ENCODE peak calls at places on chromosome 5, in four cellular contexts. One of them, this sample, is unnamed.

GRCh38 chr5:1391691-1392090 is 46.8 kb upstream of the CLPTM1L start:
- DNase-seq in T-helper 9 cell: no peak
- DNase-seq in activated naive CD8-positive, alpha-beta T cell treated with anti-CD3 and anti-CD28 coated beads for 36 hours: no peak
- DNase-seq in adrenal gland: no peak
- DNase-seq in this sample: no peak

GRCh38 chr5:115322729-115323128 is 26.3 kb upstream of the CCDC112 start:
- DNase-seq in T-helper 9 cell: no peak
- DNase-seq in activated naive CD8-positive, alpha-beta T cell treated with anti-CD3 and anti-CD28 coated beads for 36 hours: no peak
- DNase-seq in adrenal gland: no peak
- DNase-seq in this sample: no peak

GRCh38 chr5:170534177-170534576 is 30.4 kb downstream of the KCNIP1 start:
- DNase-seq in adrenal gland: no peak
- DNase-seq in T-helper 9 cell: no peak
- DNase-seq in activated naive CD8-positive, alpha-beta T cell treated with anti-CD3 and anti-CD28 coated beads for 36 hours: peak; percentile 10
- DNase-seq in this sample: no peak

GRCh38 chr5:142507528-142507927 is 178.4 kb downstream of the FGF1 start:
- DNase-seq in activated naive CD8-positive, alpha-beta T cell treated with anti-CD3 and anti-CD28 coated beads for 36 hours: no peak
- DNase-seq in adrenal gland: no peak
- DNase-seq in T-helper 9 cell: no peak
- DNase-seq in this sample: peak; percentile 77

GRCh38 chr5:151312749-151313324 is 9.3 kb upstream of the SLC36A3 start:
- DNase-seq in activated naive CD8-positive, alpha-beta T cell treated with anti-CD3 and anti-CD28 coated beads for 36 hours: no peak
- DNase-seq in adrenal gland: no peak
- DNase-seq in T-helper 9 cell: no peak
- DNase-seq in this sample: no peak

GRCh38 chr5:9337908-9338307 is 208.0 kb downstream of the SEMA5A start:
- DNase-seq in T-helper 9 cell: no peak
- DNase-seq in adrenal gland: no peak
- DNase-seq in activated naive CD8-positive, alpha-beta T cell treated with anti-CD3 and anti-CD28 coated beads for 36 hours: no peak
- DNase-seq in this sample: peak; percentile 66

GRCh38 chr5:131983244-131983771 is 28.1 kb downstream of the ACSL6 start:
- DNase-seq in adrenal gland: no peak
- DNase-seq in T-helper 9 cell: no peak
- DNase-seq in activated naive CD8-positive, alpha-beta T cell treated with anti-CD3 and anti-CD28 coated beads for 36 hours: no peak
- DNase-seq in this sample: no peak

GRCh38 chr5:125112196-125112595 is 365.8 kb upstream of the ZNF608 start:
- DNase-seq in activated naive CD8-positive, alpha-beta T cell treated with anti-CD3 and anti-CD28 coated beads for 36 hours: no peak
- DNase-seq in adrenal gland: no peak
- DNase-seq in T-helper 9 cell: no peak
- DNase-seq in this sample: peak; percentile 9

GRCh38 chr5:179763215-179763945 is 30.4 kb upstream of the LTC4S start:
- DNase-seq in activated naive CD8-positive, alpha-beta T cell treated with anti-CD3 and anti-CD28 coated beads for 36 hours: peak; percentile 23
- DNase-seq in T-helper 9 cell: peak; percentile 23
- DNase-seq in adrenal gland: peak; percentile 80
- DNase-seq in this sample: peak; percentile 83

GRCh38 chr5:159826351-159827222 is 89.7 kb upstream of the ADRA1B start:
- DNase-seq in adrenal gland: no peak
- DNase-seq in T-helper 9 cell: no peak
- DNase-seq in activated naive CD8-positive, alpha-beta T cell treated with anti-CD3 and anti-CD28 coated beads for 36 hours: no peak
- DNase-seq in this sample: peak; percentile 93

GRCh38 chr5:119355636-119356383 is at the start of gene TNFAIP8:
- DNase-seq in adrenal gland: peak; percentile 51
- DNase-seq in activated naive CD8-positive, alpha-beta T cell treated with anti-CD3 and anti-CD28 coated beads for 36 hours: peak; percentile 85
- DNase-seq in T-helper 9 cell: peak; percentile 38
- DNase-seq in this sample: peak; percentile 70

GRCh38 chr5:92694067-92694466 is 887.0 kb downstream of the NR2F1-AS1 start:
- DNase-seq in activated naive CD8-positive, alpha-beta T cell treated with anti-CD3 and anti-CD28 coated beads for 36 hours: no peak
- DNase-seq in adrenal gland: no peak
- DNase-seq in T-helper 9 cell: no peak
- DNase-seq in this sample: no peak

GRCh38 chr5:37272564-37272963 is 23.4 kb upstream of the CPLANE1 start:
- DNase-seq in adrenal gland: no peak
- DNase-seq in activated naive CD8-positive, alpha-beta T cell treated with anti-CD3 and anti-CD28 coated beads for 36 hours: no peak
- DNase-seq in T-helper 9 cell: no peak
- DNase-seq in this sample: peak; percentile 77

GRCh38 chr5:34616665-34617064 is 39.5 kb upstream of the RAI14 start:
- DNase-seq in T-helper 9 cell: no peak
- DNase-seq in adrenal gland: no peak
- DNase-seq in activated naive CD8-positive, alpha-beta T cell treated with anti-CD3 and anti-CD28 coated beads for 36 hours: no peak
- DNase-seq in this sample: no peak

GRCh38 chr5:146461319-146461718 is 14.2 kb downstream of the TCERG1 start:
- DNase-seq in activated naive CD8-positive, alpha-beta T cell treated with anti-CD3 and anti-CD28 coated beads for 36 hours: no peak
- DNase-seq in T-helper 9 cell: no peak
- DNase-seq in adrenal gland: no peak
- DNase-seq in this sample: no peak

GRCh38 chr5:10194083-10194482 is 55.6 kb downstream of the ATPSCKMT start:
- DNase-seq in adrenal gland: no peak
- DNase-seq in activated naive CD8-positive, alpha-beta T cell treated with anti-CD3 and anti-CD28 coated beads for 36 hours: no peak
- DNase-seq in T-helper 9 cell: no peak
- DNase-seq in this sample: no peak

GRCh38 chr5:103562453-103563157 is at the start of gene NUDT12:
- DNase-seq in T-helper 9 cell: no peak
- DNase-seq in activated naive CD8-positive, alpha-beta T cell treated with anti-CD3 and anti-CD28 coated beads for 36 hours: peak; percentile 79
- DNase-seq in adrenal gland: peak; percentile 70
- DNase-seq in this sample: peak; percentile 63

GRCh38 chr5:132487841-132488555 is 2.6 kb downstream of the IRF1 start:
- DNase-seq in adrenal gland: peak; percentile 12
- DNase-seq in activated naive CD8-positive, alpha-beta T cell treated with anti-CD3 and anti-CD28 coated beads for 36 hours: no peak
- DNase-seq in T-helper 9 cell: no peak
- DNase-seq in this sample: no peak

GRCh38 chr5:170848033-170848432 is 13.8 kb upstream of the RANBP17 start:
- DNase-seq in adrenal gland: no peak
- DNase-seq in activated naive CD8-positive, alpha-beta T cell treated with anti-CD3 and anti-CD28 coated beads for 36 hours: no peak
- DNase-seq in T-helper 9 cell: no peak
- DNase-seq in this sample: peak; percentile 49

GRCh38 chr5:173663810-173664526 is 47.5 kb upstream of the BOD1 start:
- DNase-seq in activated naive CD8-positive, alpha-beta T cell treated with anti-CD3 and anti-CD28 coated beads for 36 hours: no peak
- DNase-seq in adrenal gland: no peak
- DNase-seq in T-helper 9 cell: no peak
- DNase-seq in this sample: no peak

GRCh38 chr5:104353371-104353770 is 790.8 kb upstream of the NUDT12 start:
- DNase-seq in adrenal gland: no peak
- DNase-seq in T-helper 9 cell: no peak
- DNase-seq in activated naive CD8-positive, alpha-beta T cell treated with anti-CD3 and anti-CD28 coated beads for 36 hours: no peak
- DNase-seq in this sample: peak; percentile 18

GRCh38 chr5:149581931-149582768 is 852 bp downstream of the ARHGEF37 start:
- DNase-seq in adrenal gland: no peak
- DNase-seq in T-helper 9 cell: no peak
- DNase-seq in activated naive CD8-positive, alpha-beta T cell treated with anti-CD3 and anti-CD28 coated beads for 36 hours: no peak
- DNase-seq in this sample: peak; percentile 38

GRCh38 chr5:122192883-122193496 is 63.6 kb downstream of the ZNF474 start:
- DNase-seq in T-helper 9 cell: no peak
- DNase-seq in adrenal gland: peak; percentile 39
- DNase-seq in activated naive CD8-positive, alpha-beta T cell treated with anti-CD3 and anti-CD28 coated beads for 36 hours: no peak
- DNase-seq in this sample: peak; percentile 71

GRCh38 chr5:139360384-139360783 is 18.7 kb downstream of the PAIP2 start:
- DNase-seq in activated naive CD8-positive, alpha-beta T cell treated with anti-CD3 and anti-CD28 coated beads for 36 hours: no peak
- DNase-seq in adrenal gland: peak; percentile 5
- DNase-seq in T-helper 9 cell: no peak
- DNase-seq in this sample: no peak

GRCh38 chr5:169904059-169904458 is 76.2 kb downstream of the INSYN2B start:
- DNase-seq in activated naive CD8-positive, alpha-beta T cell treated with anti-CD3 and anti-CD28 coated beads for 36 hours: no peak
- DNase-seq in adrenal gland: peak; percentile 18
- DNase-seq in T-helper 9 cell: no peak
- DNase-seq in this sample: no peak

GRCh38 chr5:169551146-169551545 is 32.4 kb upstream of the SPDL1 start:
- DNase-seq in adrenal gland: no peak
- DNase-seq in activated naive CD8-positive, alpha-beta T cell treated with anti-CD3 and anti-CD28 coated beads for 36 hours: no peak
- DNase-seq in T-helper 9 cell: no peak
- DNase-seq in this sample: no peak

GRCh38 chr5:126857472-126858410 is 80.8 kb downstream of the LMNB1 start:
- DNase-seq in activated naive CD8-positive, alpha-beta T cell treated with anti-CD3 and anti-CD28 coated beads for 36 hours: no peak
- DNase-seq in adrenal gland: no peak
- DNase-seq in T-helper 9 cell: no peak
- DNase-seq in this sample: no peak

GRCh38 chr5:179262126-179262920 is 82.9 kb downstream of the ADAMTS2 start:
- DNase-seq in activated naive CD8-positive, alpha-beta T cell treated with anti-CD3 and anti-CD28 coated beads for 36 hours: no peak
- DNase-seq in adrenal gland: peak; percentile 8
- DNase-seq in T-helper 9 cell: no peak
- DNase-seq in this sample: no peak

GRCh38 chr5:141135030-141135717 is at the start of gene PCDHB5:
- DNase-seq in T-helper 9 cell: no peak
- DNase-seq in activated naive CD8-positive, alpha-beta T cell treated with anti-CD3 and anti-CD28 coated beads for 36 hours: no peak
- DNase-seq in adrenal gland: no peak
- DNase-seq in this sample: peak; percentile 3